ENCODE peak calls at places on chromosome 12, in ten cellular contexts. B is GM19239; S is right cardiac atrium; N is aorta; K is activated T-helper 1 cell treated with anti-CD3 and anti-CD28 coated beads, Interleukin-12 subunit alpha, Interleukin-12 subunit beta, Interleukin-2, Interleukin-4 antibody, amounts not matched to agents 30 ng/mL and 10 ng/mL and 1 ng/mL, durations not matched to agents 14 hours and 24 hours and 36 hours; G is HTR-8/SVneo; A is endodermal cell; H is naive thymus-derived CD8-positive, alpha-beta T cell; O is left ventricle myocardium inferior; I is fibroblast of lung. Q is an unnamed sample.

GRCh38 chr12:68798880-68799229 is 9.1 kb upstream of the MDM2 start:
- DNase-seq in B (no peak), S (no peak), N (no peak), K (no peak), G (no peak), A (no peak), H (no peak), O (no peak), I (no peak), Q (no peak)

GRCh38 chr12:15829949-15830348 is 40.8 kb upstream of the EPS8 start:
- DNase-seq in B (no peak), S (no peak), N (no peak), K (no peak), G (no peak), A (no peak), H (no peak), O (no peak), I (no peak), Q (no peak)

GRCh38 chr12:3213171-3213570 is 136.0 kb downstream of the TSPAN9 start:
- DNase-seq in B (no peak), S (peak), N (no peak), K (no peak), G (no peak), A (no peak), H (no peak), O (peak), I (no peak), Q (no peak)

GRCh38 chr12:121287267-121287954 is 9.1 kb downstream of the CAMKK2 start:
- DNase-seq in B (no peak), S (no peak), N (no peak), K (no peak), G (no peak), A (no peak), H (no peak), O (no peak), I (peak), Q (no peak)

GRCh38 chr12:108508243-108508642 is 6.8 kb upstream of the FICD start:
- DNase-seq in B (no peak), S (no peak), N (no peak), K (no peak), G (no peak), A (no peak), H (no peak), O (no peak), I (no peak), Q (peak)

GRCh38 chr12:104736307-104736706 is 221.8 kb downstream of the SLC41A2 start:
- DNase-seq in B (no peak), S (no peak), N (peak), K (no peak), G (no peak), A (no peak), H (no peak), O (no peak), I (peak), Q (no peak)

GRCh38 chr12:71174146-71174545 is 16.3 kb upstream of the TSPAN8 start:
- DNase-seq in B (no peak), S (no peak), N (no peak), K (no peak), G (no peak), A (no peak), H (no peak), O (no peak), I (no peak), Q (no peak)

GRCh38 chr12:96587691-96588090 is 98.3 kb downstream of the CFAP54 start:
- DNase-seq in B (no peak), S (no peak), N (no peak), K (no peak), G (no peak), A (no peak), H (no peak), O (no peak), I (peak), Q (no peak)

GRCh38 chr12:99121476-99121965 is 476.4 kb downstream of the APAF1 start:
- DNase-seq in B (no peak), S (no peak), N (no peak), K (no peak), G (no peak), A (no peak), H (no peak), O (no peak), I (no peak), Q (no peak)

GRCh38 chr12:124413401-124413800 is 118.5 kb downstream of the RFLNA start:
- DNase-seq in B (no peak), S (peak), N (no peak), K (no peak), G (no peak), A (no peak), H (no peak), O (peak), I (no peak), Q (no peak)

GRCh38 chr12:32293808-32294419 is 105.4 kb upstream of the FGD4 start:
- DNase-seq in B (no peak), S (no peak), N (no peak), K (no peak), G (no peak), A (no peak), H (no peak), O (no peak), I (no peak), Q (no peak)

GRCh38 chr12:42474391-42474790 is 115.2 kb downstream of the PRICKLE1 start:
- DNase-seq in B (no peak), S (no peak), N (no peak), K (no peak), G (peak), A (no peak), H (no peak), O (no peak), I (peak), Q (peak)

GRCh38 chr12:68675098-68675842 is 11.5 kb upstream of the NUP107 start:
- DNase-seq in B (no peak), S (no peak), N (no peak), K (peak), G (no peak), A (peak), H (peak), O (no peak), I (no peak), Q (no peak)

GRCh38 chr12:14238224-14238792 is 127.2 kb upstream of the ATF7IP start:
- DNase-seq in B (no peak), S (no peak), N (no peak), K (no peak), G (no peak), A (no peak), H (no peak), O (no peak), I (peak), Q (peak)

GRCh38 chr12:116916122-116916521 is 5.4 kb downstream of the FBXW8 start:
- DNase-seq in B (no peak), S (no peak), N (no peak), K (no peak), G (peak), A (no peak), H (no peak), O (no peak), I (no peak), Q (peak)

GRCh38 chr12:115000038-115000437 is 316.1 kb upstream of the TBX3 start:
- DNase-seq in B (no peak), S (no peak), N (no peak), K (no peak), G (peak), A (no peak), H (no peak), O (no peak), I (no peak), Q (peak)

GRCh38 chr12:94762943-94763342 is 112.6 kb upstream of the TMCC3 start:
- DNase-seq in B (no peak), S (no peak), N (no peak), K (no peak), G (no peak), A (no peak), H (no peak), O (no peak), I (no peak), Q (peak)

GRCh38 chr12:122166422-122167327 is 7.3 kb downstream of the IL31 start:
- DNase-seq in B (no peak), S (no peak), N (no peak), K (peak), G (no peak), A (no peak), H (no peak), O (no peak), I (no peak), Q (no peak)

GRCh38 chr12:68157295-68157871 is 2.2 kb downstream of the IFNG start:
- DNase-seq in B (no peak), S (no peak), N (no peak), K (no peak), G (no peak), A (no peak), H (no peak), O (no peak), I (no peak), Q (no peak)